ENCODE peak calls at places on chromosomes 4 and X, in four cellular contexts. O is stomach, D is astrocyte of the spinal cord, H is lower leg skin. C is an unnamed sample.

GRCh38 chrX:118552501-118552900 is 56.9 kb downstream of the DOCK11 start:
- DNase-seq in O (no peak), D (peak), H (peak), C (peak)

GRCh38 chr4:11669156-11669555 is 240.5 kb upstream of the HS3ST1 start:
- DNase-seq in O (no peak), D (peak), H (no peak), C (no peak)

GRCh38 chr4:60128916-60129315 is 1071.2 kb upstream of the ADGRL3 start:
- DNase-seq in O (no peak), D (peak), H (no peak), C (no peak)

GRCh38 chrX:119981286-119982070 is 37.9 kb upstream of the NKAP start:
- DNase-seq in O (no peak), D (no peak), H (no peak), C (no peak)

GRCh38 chr4:128322311-128322710 is 34.7 kb upstream of the PGRMC2 start:
- DNase-seq in O (no peak), D (peak), H (no peak), C (no peak)

GRCh38 chrX:118726887-118727685 is at the start of gene IL13RA1:
- DNase-seq in O (peak), D (peak), H (peak), C (peak)

GRCh38 chr4:8235224-8235623 is 34.3 kb upstream of the HTRA3 start:
- DNase-seq in O (no peak), D (no peak), H (no peak), C (no peak)

GRCh38 chr4:94516067-94516466 is 64.3 kb downstream of the PDLIM5 start:
- DNase-seq in O (no peak), D (peak), H (no peak), C (no peak)

GRCh38 chr4:185254434-185254833 is 45.0 kb downstream of the SNX25 start:
- DNase-seq in O (no peak), D (peak), H (no peak), C (no peak)

GRCh38 chrX:18793601-18794089 is 86.2 kb downstream of the PPEF1 start:
- DNase-seq in O (no peak), D (peak), H (no peak), C (no peak)

GRCh38 chr4:158428242-158428641 is 93.4 kb upstream of the RXFP1 start:
- DNase-seq in O (no peak), D (peak), H (no peak), C (no peak)

GRCh38 chr4:73620115-73620792 is at the start of gene RASSF6:
- DNase-seq in O (peak), D (no peak), H (no peak), C (no peak)

GRCh38 chr4:57074753-57075152 is 35.4 kb downstream of the IGFBP7 start:
- DNase-seq in O (no peak), D (peak), H (no peak), C (no peak)

GRCh38 chrX:133399411-133399810 is 15.9 kb downstream of the GPC4 start:
- DNase-seq in O (no peak), D (no peak), H (no peak), C (no peak)

GRCh38 chr4:16759781-16760459 is 138.5 kb downstream of the LDB2 start:
- DNase-seq in O (no peak), D (no peak), H (no peak), C (no peak)

GRCh38 chr4:112552668-112553067 is 36.7 kb upstream of the NEUROG2 start:
- DNase-seq in O (no peak), D (peak), H (no peak), C (no peak)

GRCh38 chr4:4663028-4663427 is 121.2 kb upstream of the STX18 start:
- DNase-seq in O (no peak), D (peak), H (no peak), C (no peak)

GRCh38 chr4:19187104-19187503 is 1064.6 kb upstream of the SLIT2 start:
- DNase-seq in O (no peak), D (peak), H (no peak), C (no peak)

GRCh38 chr4:175109933-175110332 is 191.8 kb downstream of the ADAM29 start:
- DNase-seq in O (no peak), D (no peak), H (no peak), C (no peak)

GRCh38 chrX:144716187-144716586 is 531.1 kb upstream of the SPANXN1 start:
- DNase-seq in O (no peak), D (no peak), H (no peak), C (no peak)

GRCh38 chrX:150731795-150732194 is 38.6 kb downstream of the MTMR1 start:
- DNase-seq in O (no peak), D (peak), H (peak), C (no peak)

C was measured in Right ventricle myocardium superior.